ENCODE peak calls at places on chromosome X, in four cellular contexts. U, R, D and F are unnamed samples.

GRCh38 chrX:78024349-78025108 is 55.1 kb upstream of the PGAM4 start:
- DNase-seq in U (peak), D (no peak), R (peak), F (peak)

GRCh38 chrX:148310402-148311200 is 189.8 kb upstream of the AFF2 start:
- DNase-seq in D (no peak), R (no peak), U (no peak), F (no peak)

GRCh38 chrX:40530471-40530870 is 50.3 kb upstream of the ATP6AP2 start:
- DNase-seq in R (no peak), U (no peak), D (no peak), F (no peak)

GRCh38 chrX:1394731-1395501 is 3.0 kb upstream of the SLC25A6 start:
- DNase-seq in U (no peak), R (no peak), D (no peak), F (no peak)

GRCh38 chrX:68490644-68491043 is 8.2 kb upstream of the YIPF6 start:
- DNase-seq in U (peak), R (peak), D (no peak), F (no peak)

GRCh38 chrX:10146350-10146749 is 10.4 kb upstream of the CLCN4 start:
- DNase-seq in R (no peak), D (no peak), U (no peak), F (no peak)

GRCh38 chrX:135484636-135485289 is 35.7 kb upstream of the INTS6L start:
- DNase-seq in D (no peak), R (peak), U (peak), F (no peak)

GRCh38 chrX:413322-414201 is 26.9 kb upstream of the PPP2R3B start:
- DNase-seq in R (no peak), D (peak), U (no peak), F (no peak)

GRCh38 chrX:125505207-125505606 is 185.5 kb downstream of the TEX13C start:
- DNase-seq in U (no peak), R (peak), D (no peak), F (no peak)

GRCh38 chrX:1244164-1245076 is 24.2 kb upstream of the CSF2RA start:
- DNase-seq in D (peak), R (no peak), U (no peak), F (no peak)

GRCh38 chrX:121642415-121642814 is 595.0 kb downstream of the GLUD2 start:
- DNase-seq in R (peak), D (no peak), U (no peak), F (no peak)

GRCh38 chrX:66015152-66015827 is 24.6 kb downstream of the VSIG4 start:
- DNase-seq in R (no peak), U (no peak), D (no peak), F (no peak)

GRCh38 chrX:136210806-136211205 is 40.4 kb downstream of the MAP7D3 start:
- DNase-seq in R (no peak), U (no peak), D (no peak), F (no peak)

GRCh38 chrX:119266364-119266995 is 30.4 kb downstream of the PGRMC1 start:
- DNase-seq in D (no peak), U (peak), R (peak), F (peak)

GRCh38 chrX:134416106-134416505 is 43.9 kb upstream of the HPRT1 start:
- DNase-seq in U (no peak), R (no peak), D (no peak), F (no peak)

GRCh38 chrX:19874391-19875050 is 12.9 kb downstream of the SH3KBP1 start:
- DNase-seq in R (no peak), D (no peak), U (no peak), F (no peak)
- H3K27ac ChIP-seq in R (no peak), D (no peak), U (no peak), F (no peak)

GRCh38 chrX:55451125-55451524 is 802 bp upstream of the MAGEH1 start:
- DNase-seq in R (no peak), D (no peak), U (no peak), F (no peak)
- H3K9ac ChIP-seq in R (no peak), D (no peak), U (no peak), F (no peak)

DNA sequence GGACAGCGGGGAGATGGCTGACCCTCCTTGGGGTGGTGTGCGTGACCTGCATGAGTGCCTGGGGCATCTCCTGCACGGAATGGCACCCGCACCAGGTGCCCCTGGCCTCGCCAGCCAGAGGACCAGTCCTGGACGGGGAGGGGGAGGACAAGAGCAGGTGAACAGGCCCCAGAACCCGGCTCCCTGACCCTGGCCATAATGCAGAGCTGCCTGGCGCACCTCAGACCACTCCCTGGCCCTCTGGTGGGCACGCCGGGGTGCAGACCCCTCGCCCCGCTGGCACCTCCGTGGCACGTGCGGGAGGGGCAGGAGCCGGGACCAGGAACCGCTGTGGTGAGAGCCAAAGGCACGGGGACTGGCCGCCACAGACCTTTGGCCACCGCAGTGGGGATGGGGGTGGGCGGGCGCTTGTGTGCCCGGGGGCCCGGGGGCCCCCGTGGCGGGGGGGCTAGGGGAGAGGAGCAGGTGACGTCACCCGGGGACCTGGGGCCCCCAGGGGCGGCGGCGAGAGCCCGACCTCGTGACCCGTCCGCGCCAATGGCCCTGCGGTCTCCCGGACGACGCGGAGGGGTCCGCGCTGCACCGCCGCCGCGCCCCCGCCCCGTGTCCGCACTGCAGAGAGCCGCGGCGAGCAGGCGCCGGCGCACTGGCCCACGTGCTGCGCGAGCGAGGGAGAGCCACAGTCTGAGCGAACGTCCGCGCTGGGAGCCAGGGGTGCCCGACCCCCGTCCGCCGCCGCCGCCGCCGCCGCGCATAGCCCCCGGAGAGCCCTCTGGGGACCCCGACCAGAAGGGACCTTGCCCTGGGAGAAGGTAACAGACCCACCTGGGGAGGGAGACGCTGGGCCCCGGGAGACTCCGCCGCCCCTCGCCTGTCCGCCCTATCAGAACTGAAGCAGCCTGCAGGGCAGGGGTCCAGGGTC is at the start of gene PNMA3:
- DNase-seq in D (no peak), R (no peak), U (no peak), F (no peak)
- H3K4me3 ChIP-seq in D (peak), R (no peak), U (no peak), F (no peak)

DNA sequence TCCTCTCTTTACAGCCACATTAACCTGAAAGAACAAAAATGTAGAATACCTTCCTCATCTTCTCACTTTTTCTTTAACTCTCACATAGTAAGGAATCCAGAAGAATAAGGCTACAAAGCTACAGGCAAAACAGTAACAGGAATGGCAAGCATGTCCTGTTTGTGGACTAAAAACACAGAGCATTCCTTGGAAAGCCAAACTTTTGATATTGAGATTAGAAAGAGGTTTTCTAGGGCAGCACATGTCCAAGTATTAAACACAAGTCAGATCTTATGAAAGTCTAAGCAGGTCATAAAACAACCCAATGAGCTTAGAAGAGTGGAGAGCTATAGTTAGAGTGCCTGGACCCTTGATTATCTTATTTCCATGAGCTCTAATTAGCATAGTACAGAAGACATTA is 58.2 kb upstream of the FAM9C start:
- DNase-seq in R (no peak), U (no peak), D (no peak), F (no peak)
- H3K27ac ChIP-seq in R (peak), U (no peak), D (no peak), F (no peak)

GRCh38 chrX:23513121-23513520 is 154.2 kb upstream of the PRDX4 start:
- DNase-seq in R (no peak), D (no peak), U (no peak), F (no peak)
- H3K9ac ChIP-seq in R (no peak), D (no peak), U (no peak), F (no peak)

DNA sequence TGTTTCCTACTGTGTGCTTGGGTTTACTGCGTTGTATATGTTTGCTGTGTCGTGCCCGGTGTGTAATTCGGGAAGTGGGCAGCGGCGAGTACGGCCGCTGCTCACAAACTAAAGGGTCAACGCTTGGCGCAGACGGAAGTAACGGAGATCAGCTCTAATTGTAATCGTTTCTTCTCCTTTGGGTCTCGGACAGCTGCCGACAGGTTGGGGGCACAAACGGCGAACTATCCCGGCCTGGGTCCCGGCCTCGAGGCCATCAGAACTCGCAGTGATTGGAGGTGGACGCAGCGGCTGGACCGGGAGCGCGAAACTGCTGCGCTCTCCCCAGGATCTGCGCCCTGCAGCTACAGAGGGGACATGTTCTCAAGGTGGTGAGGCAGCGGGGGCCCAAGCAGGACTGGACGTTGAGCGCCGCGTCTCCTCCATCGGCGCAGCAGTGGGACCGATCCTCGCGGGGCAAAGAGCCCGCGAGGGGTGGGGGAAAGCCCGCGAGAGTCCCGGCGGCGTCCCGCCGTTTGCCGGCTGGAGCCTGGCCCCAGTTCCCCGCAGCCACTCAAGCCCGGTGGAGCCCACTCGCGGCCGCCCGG is 516 bp upstream of the ZIC3 start:
- DNase-seq in U (no peak), D (no peak), R (no peak), F (no peak)
- H3K4me3 ChIP-seq in U (peak), D (peak), R (no peak), F (peak)

DNA sequence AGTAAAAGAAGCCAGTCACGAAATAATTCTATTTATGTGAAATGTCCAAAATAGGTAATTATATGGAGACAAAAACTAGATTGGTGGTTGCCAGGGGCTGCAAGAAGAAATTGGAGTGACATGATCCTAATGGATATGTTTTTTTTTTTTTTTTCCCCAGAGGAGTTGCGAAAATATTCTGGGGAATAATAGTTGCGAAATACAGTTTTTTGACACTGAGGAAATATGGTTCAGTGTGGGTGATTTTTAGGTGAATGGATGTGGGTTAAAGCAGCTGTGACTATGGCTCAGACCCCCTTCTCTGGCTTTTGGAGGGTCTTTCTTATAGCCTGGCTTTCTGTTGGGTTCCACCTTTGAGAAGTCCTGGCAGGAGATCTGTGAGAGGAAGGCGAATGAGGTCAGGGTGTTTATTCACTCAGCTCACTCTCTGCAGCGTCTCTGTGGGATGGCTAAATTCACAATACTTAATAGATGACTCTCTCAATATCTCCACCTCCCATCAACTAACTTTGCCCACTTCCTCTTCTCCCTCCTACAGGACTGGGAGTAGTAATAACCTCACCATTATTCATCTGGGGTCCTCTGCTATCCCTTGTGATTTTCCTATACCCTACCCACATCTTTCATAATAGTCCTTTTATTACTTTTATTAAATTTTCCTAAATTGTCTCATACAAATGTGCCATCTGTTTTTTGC is 15.3 kb upstream of the RAB9B start:
- DNase-seq in R (peak), D (no peak), U (no peak), F (no peak)
- H3K27ac ChIP-seq in R (peak), D (no peak), U (no peak), F (no peak)